ENCODE peak calls at places on chromosomes 7 and 10, in eight cellular contexts. L is spleen, H is psoas muscle, B is vagina, J is lower lobe of right lung, S is Panc1, Q is GM06990, T is fibroblast of lung. F is an unnamed sample.

GRCh38 chr7:135194494-135195095 is 16.7 kb downstream of the WDR91 start:
- DNase-seq in L (no peak), H (no peak), B (peak; percentile 74), J (no peak), S (no peak), Q (no peak), T (no peak), F (no peak)

GRCh38 chr7:48537561-48537960 is 366.3 kb downstream of the ABCA13 start:
- DNase-seq in L (no peak), H (no peak), B (no peak), J (no peak), S (no peak), Q (no peak), T (no peak), F (no peak)

GRCh38 chr10:80855348-80855971 is 317.8 kb downstream of the SH2D4B start:
- DNase-seq in L (peak; percentile 60), H (no peak), B (no peak), J (no peak), S (peak; percentile 5), Q (peak; percentile 15), T (no peak), F (no peak)

GRCh38 chr7:9983048-9983447 is 990.6 kb upstream of the PHF14 start:
- DNase-seq in L (no peak), H (no peak), B (no peak), J (no peak), S (no peak), Q (no peak), T (no peak), F (no peak)

GRCh38 chr10:1461016-1461415 is 276.3 kb downstream of the ADARB2 start:
- DNase-seq in L (no peak), H (no peak), B (no peak), J (no peak), S (no peak), Q (no peak), T (no peak), F (no peak)

GRCh38 chr7:157844611-157845010 is 507.8 kb downstream of the DNAJB6 start:
- DNase-seq in L (peak; percentile 38), H (peak; percentile 21), B (no peak), J (no peak), S (no peak), Q (no peak), T (no peak), F (no peak)

GRCh38 chr7:124032369-124033092 is at the start of gene TMEM229A:
- DNase-seq in L (peak; percentile 73), H (peak; percentile 57), B (no peak), J (peak; percentile 48), S (no peak), Q (peak; percentile 33), T (peak; percentile 43), F (peak; percentile 61)

GRCh38 chr7:18846765-18847215 is 270.6 kb downstream of the TWIST1 start:
- DNase-seq in L (no peak), H (no peak), B (no peak), J (no peak), S (no peak), Q (no peak), T (no peak), F (no peak)

GRCh38 chr10:6885284-6885683 is 305.2 kb upstream of the PRKCQ start:
- DNase-seq in L (no peak), H (no peak), B (no peak), J (no peak), S (no peak), Q (no peak), T (no peak), F (no peak)

GRCh38 chr7:30990316-30991029 is 26.7 kb downstream of the GHRHR start:
- DNase-seq in L (no peak), H (no peak), B (no peak), J (no peak), S (no peak), Q (no peak), T (no peak), F (no peak)

GRCh38 chr10:114548662-114549061 is 109.4 kb downstream of the ABLIM1 start:
- DNase-seq in L (no peak), H (no peak), B (no peak), J (no peak), S (no peak), Q (no peak), T (peak; percentile 74), F (no peak)

GRCh38 chr10:92486637-92487036 is 87.3 kb downstream of the IDE start:
- DNase-seq in L (no peak), H (no peak), B (no peak), J (no peak), S (no peak), Q (no peak), T (no peak), F (no peak)

GRCh38 chr7:127704211-127704610 is 52.2 kb downstream of the SND1 start:
- DNase-seq in L (no peak), H (no peak), B (no peak), J (no peak), S (no peak), Q (no peak), T (no peak), F (no peak)

GRCh38 chr10:113226404-113226803 is 276.4 kb downstream of the TCF7L2 start:
- DNase-seq in L (no peak), H (no peak), B (peak; percentile 62), J (no peak), S (no peak), Q (no peak), T (no peak), F (no peak)

GRCh38 chr7:36723951-36724664 is at the start of gene AOAH:
- DNase-seq in L (peak; percentile 94), H (peak; percentile 65), B (no peak), J (peak; percentile 86), S (no peak), Q (peak; percentile 21), T (no peak), F (peak; percentile 74)

GRCh38 chr7:2623698-2624014 is 8.1 kb upstream of the TTYH3 start:
- DNase-seq in L (peak; percentile 66), H (no peak), B (no peak), J (no peak), S (no peak), Q (no peak), T (no peak), F (no peak)

GRCh38 chr7:2622869-2623697 is 8.7 kb upstream of the TTYH3 start:
- DNase-seq in L (peak; percentile 84), H (no peak), B (no peak), J (peak; percentile 77), S (no peak), Q (no peak), T (no peak), F (no peak)

GRCh38 chr7:2626498-2627117 is 5.2 kb upstream of the TTYH3 start:
- DNase-seq in L (no peak), H (no peak), B (no peak), J (no peak), S (no peak), Q (no peak), T (peak; percentile 56), F (peak; percentile 83)

GRCh38 chr7:2621948-2622640 is 9.7 kb upstream of the TTYH3 start:
- DNase-seq in L (peak; percentile 73), H (no peak), B (no peak), J (peak; percentile 49), S (no peak), Q (no peak), T (peak; percentile 10), F (no peak)

GRCh38 chr7:2624293-2624881 is 7.4 kb upstream of the TTYH3 start:
- DNase-seq in L (no peak), H (no peak), B (no peak), J (no peak), S (no peak), Q (no peak), T (no peak), F (no peak)
- H3K27me3 ChIP-seq in L (no peaks in the 10 kb centered on the region), H (no peaks in the 10 kb centered on the region), B (no peaks in the 10 kb centered on the region), J (no peaks in the 10 kb centered on the region), S (no peaks in the 10 kb centered on the region), Q (no peaks in the 10 kb centered on the region), T (no peaks in the 10 kb centered on the region), F (no peaks in the 10 kb centered on the region)

DNA sequence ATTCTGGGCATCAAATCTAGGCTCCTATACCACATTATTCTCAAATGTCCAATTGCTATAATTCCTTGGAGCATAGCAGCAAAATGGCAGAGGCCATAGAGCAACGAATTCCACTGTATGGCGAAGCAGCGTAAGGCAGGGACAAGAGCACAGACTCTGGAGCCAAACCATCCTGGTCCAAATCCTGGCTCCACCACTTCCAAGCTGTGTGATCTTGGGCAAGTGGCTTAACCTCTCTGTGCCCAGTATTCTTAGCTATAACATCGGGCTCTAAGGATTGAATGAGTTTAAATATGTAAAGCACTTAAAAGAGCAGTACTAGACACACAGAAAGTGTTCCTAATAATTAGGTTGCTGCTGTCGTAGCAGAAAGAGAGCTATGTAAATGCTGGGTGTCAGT is 56.2 kb downstream of the TACC2 start:
- DNase-seq in L (no peak), H (no peak), B (no peak), J (no peak), S (no peak), Q (no peak), T (no peak), F (no peak)
- TF ChIP-seq CTCF in L (no peak), H (no peak), B (no peak), J (no peak), S (no peak), Q (no peak), T (no peak), F (no peak)

GRCh38 chr7:1298051-1298937 is 65.6 kb downstream of the UNCX start:
- DNase-seq in L (no peak), H (peak; percentile 26), B (no peak), J (peak; percentile 42), S (no peak), Q (no peak), T (no peak), F (no peak)
- H3K27me3 ChIP-seq in L (peaks cover 69% of the 10 kb centered on the region), H (peaks cover 34% of the 10 kb centered on the region), B (peaks cover 4% of the 10 kb centered on the region), J (peaks cover 76% of the 10 kb centered on the region), S (no peaks in the 10 kb centered on the region), Q (no peaks in the 10 kb centered on the region), T (peaks cover 21% of the 10 kb centered on the region), F (peaks cover 54% of the 10 kb centered on the region)

GRCh38 chr7:83273699-83274098 is 111.0 kb upstream of the PCLO start:
- DNase-seq in L (no peak), H (no peak), B (no peak), J (no peak), S (no peak), Q (no peak), T (no peak), F (no peak)

GRCh38 chr7:83270407-83270806 is 107.7 kb upstream of the PCLO start:
- DNase-seq in L (no peak), H (no peak), B (no peak), J (no peak), S (no peak), Q (no peak), T (no peak), F (no peak)

GRCh38 chr7:83271212-83272099 is 108.8 kb upstream of the PCLO start:
- DNase-seq in L (no peak), H (no peak), B (no peak), J (no peak), S (peak; percentile 17), Q (no peak), T (peak; percentile 73), F (no peak)

DNA sequence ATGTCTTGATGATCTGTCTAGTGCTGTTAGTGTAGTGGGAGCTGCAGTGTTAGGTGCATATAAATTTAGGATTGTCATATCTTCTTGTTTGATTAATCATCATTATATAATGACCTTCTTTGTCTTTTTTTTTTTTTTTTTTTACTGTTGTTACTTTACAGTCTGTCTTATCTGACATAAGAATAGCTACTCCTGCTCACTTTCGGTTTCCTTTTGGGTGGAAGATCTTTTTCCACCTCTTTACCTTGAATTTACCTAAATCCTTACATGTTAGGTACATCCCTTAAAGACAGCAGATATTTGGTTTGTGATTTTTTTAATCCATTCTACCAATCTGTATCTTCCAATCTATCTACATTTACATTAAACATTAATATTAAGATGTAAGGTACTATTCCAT is 113.6 kb upstream of the PCLO start:
- DNase-seq in L (no peak), H (no peak), B (no peak), J (no peak), S (no peak), Q (no peak), T (no peak), F (no peak)
- TF ChIP-seq CTCF in L (no peak), H (no peak), B (no peak), J (no peak), S (no peak), Q (no peak), T (no peak), F (no peak)

F was measured in sigmoid colon.